ENCODE peak calls at places on chromosomes 11 and 22, in seven cellular contexts. X is activated naive CD8-positive, alpha-beta T cell treated with anti-CD3 and anti-CD28 coated beads for 36 hours; B is IMR-90; A is mammary epithelial cell; N is cardiac muscle cell; C is ureter; J is endothelial cell of umbilical vein. G is an unnamed sample.

GRCh38 chr11:110797453-110797852 is 85.2 kb upstream of the ARHGAP20 start:
- DNase-seq in X (no peak), B (peak), A (peak), N (no peak), C (no peak), J (no peak), G (no peak)

GRCh38 chr22:46965552-46966494 is 203.4 kb downstream of the TBC1D22A start:
- DNase-seq in X (no peak), B (peak), A (peak), N (peak), C (no peak), J (no peak), G (no peak)

GRCh38 chr22:47784991-47785390 is 1022.5 kb downstream of the TBC1D22A start:
- DNase-seq in X (no peak), B (no peak), A (no peak), N (no peak), C (no peak), J (no peak), G (no peak)

GRCh38 chr11:13152264-13152663 is 125.3 kb upstream of the BMAL1 start:
- DNase-seq in X (no peak), B (no peak), A (no peak), N (no peak), C (no peak), J (no peak), G (no peak)

GRCh38 chr11:95577716-95578460 is 211.7 kb downstream of the FAM76B start:
- DNase-seq in X (no peak), B (peak), A (peak), N (peak), C (no peak), J (no peak), G (no peak)

GRCh38 chr11:94302806-94303205 is 1.6 kb upstream of the IZUMO1R start:
- DNase-seq in X (no peak), B (no peak), A (no peak), N (no peak), C (no peak), J (no peak), G (no peak)

GRCh38 chr11:114317738-114318137 is 21.5 kb downstream of the NNMT start:
- DNase-seq in X (no peak), B (peak), A (no peak), N (peak), C (no peak), J (peak), G (no peak)

GRCh38 chr11:126216526-126217305 is 5.1 kb downstream of the FAM118B start:
- DNase-seq in X (no peak), B (no peak), A (no peak), N (no peak), C (no peak), J (no peak), G (no peak)

GRCh38 chr11:1201395-1202153 is 21.3 kb upstream of the MUC5B start:
- DNase-seq in X (no peak), B (no peak), A (no peak), N (no peak), C (no peak), J (no peak), G (no peak)

GRCh38 chr11:62591448-62592215 is at the start of gene TUT1:
- DNase-seq in X (peak), B (peak), A (peak), N (peak), C (peak), J (peak), G (peak)

GRCh38 chr11:71102251-71102995 is 150.0 kb downstream of the SHANK2 start:
- DNase-seq in X (no peak), B (no peak), A (no peak), N (no peak), C (no peak), J (no peak), G (no peak)

GRCh38 chr11:123273616-123274015 is 78.6 kb upstream of the CLMP start:
- DNase-seq in X (no peak), B (no peak), A (no peak), N (no peak), C (no peak), J (no peak), G (no peak)

GRCh38 chr11:9574806-9575530 is 1.5 kb downstream of the WEE1 start:
- DNase-seq in X (peak), B (peak), A (peak), N (peak), C (peak), J (peak), G (no peak)

GRCh38 chr11:6459049-6459448 is 14.7 kb downstream of the TRIM3 start:
- DNase-seq in X (no peak), B (no peak), A (no peak), N (no peak), C (no peak), J (no peak), G (no peak)

GRCh38 chr22:31138126-31138525 is 2.2 kb downstream of the PLA2G3 start:
- DNase-seq in X (no peak), B (no peak), A (no peak), N (no peak), C (no peak), J (no peak), G (no peak)

GRCh38 chr11:120652705-120653335 is 141.3 kb downstream of the GRIK4 start:
- DNase-seq in X (no peak), B (peak), A (no peak), N (peak), C (no peak), J (no peak), G (no peak)

GRCh38 chr11:18775492-18776292 is 15.9 kb downstream of the PTPN5 start:
- DNase-seq in X (peak), B (peak), A (peak), N (peak), C (peak), J (peak), G (peak)

GRCh38 chr22:17786435-17787158 is 12.3 kb upstream of the BID start:
- DNase-seq in X (no peak), B (no peak), A (peak), N (peak), C (no peak), J (peak), G (no peak)

GRCh38 chr11:98003606-98004371 is 1017.0 kb upstream of the CNTN5 start:
- DNase-seq in X (no peak), B (no peak), A (no peak), N (peak), C (no peak), J (no peak), G (no peak)

GRCh38 chr11:44400431-44400830 is 90.5 kb upstream of the ALX4 start:
- DNase-seq in X (no peak), B (no peak), A (no peak), N (no peak), C (no peak), J (no peak), G (no peak)

GRCh38 chr22:22893077-22893805 is 5.6 kb downstream of the IGLL5 start:
- DNase-seq in X (no peak), B (no peak), A (no peak), N (no peak), C (no peak), J (no peak), G (no peak)

GRCh38 chr11:47508595-47509555 is 44.1 kb downstream of the CELF1 start:
- DNase-seq in X (no peak), B (no peak), A (no peak), N (no peak), C (no peak), J (no peak), G (no peak)

GRCh38 chr22:35369996-35370395 is 10.9 kb upstream of the HMOX1 start:
- DNase-seq in X (no peak), B (no peak), A (no peak), N (no peak), C (no peak), J (no peak), G (no peak)

GRCh38 chr11:59706518-59707285 is 6.9 kb downstream of the OR10V1 start:
- DNase-seq in X (no peak), B (peak), A (peak), N (peak), C (peak), J (peak), G (no peak)

GRCh38 chr11:111676878-111677585 is 74.8 kb downstream of the SIK2 start:
- DNase-seq in X (no peak), B (peak), A (peak), N (peak), C (no peak), J (peak), G (no peak)

GRCh38 chr22:20738394-20739089 is 35.4 kb upstream of the SERPIND1 start:
- DNase-seq in X (no peak), B (no peak), A (no peak), N (no peak), C (no peak), J (no peak), G (no peak)

GRCh38 chr22:40588726-40589125 is 47.8 kb downstream of the MRTFA start:
- DNase-seq in X (no peak), B (peak), A (peak), N (peak), C (no peak), J (no peak), G (no peak)

GRCh38 chr11:27209562-27210005 is 153.4 kb downstream of the CCDC34 start:
- DNase-seq in X (no peak), B (peak), A (peak), N (peak), C (peak), J (peak), G (no peak)

GRCh38 chr11:119832536-119832935 is 103.5 kb upstream of the NECTIN1 start:
- DNase-seq in X (no peak), B (peak), A (no peak), N (peak), C (peak), J (no peak), G (no peak)

GRCh38 chr11:95499516-95500135 is 268.6 kb upstream of the SESN3 start:
- DNase-seq in X (no peak), B (peak), A (peak), N (peak), C (no peak), J (no peak), G (no peak)

GRCh38 chr11:36456136-36456535 is 53.9 kb downstream of the TRAF6 start:
- DNase-seq in X (no peak), B (no peak), A (no peak), N (no peak), C (no peak), J (no peak), G (no peak)

GRCh38 chr11:88501535-88501934 is 164.0 kb upstream of the CTSC start:
- DNase-seq in X (no peak), B (no peak), A (no peak), N (peak), C (no peak), J (no peak), G (no peak)

GRCh38 chr11:2670541-2671100 is 29.2 kb downstream of the KCNQ1OT1 start:
- DNase-seq in X (no peak), B (no peak), A (no peak), N (no peak), C (no peak), J (no peak), G (no peak)

G was measured in stimulated activated CD4-positive, alpha-beta T cell treated with anti-CD3 and anti-CD28 coated beads, Interleukin-4, amount 100 ng/mL, for 1 hour.